ENCODE peak calls at places on chromosomes 7 and 10, in seven cellular contexts. X is activated T-helper 1 cell treated with anti-CD3 and anti-CD28 coated beads, Interleukin-12 subunit alpha, Interleukin-12 subunit beta, Interleukin-2, Interleukin-4 antibody, amounts not matched to agents 30 ng/mL and 10 ng/mL and 1 ng/mL, durations not matched to agents 14 hours and 24 hours and 36 hours; P is activated naive CD4-positive, alpha-beta T cell treated with anti-CD3 and anti-CD28 coated beads, Interleukin-2, amount 50 U/mL, for 16 hours; Z is H1; G is A549; Q is HT1080; N is stimulated activated naive CD8-positive, alpha-beta T cell treated with anti-CD3 and anti-CD28 coated beads, Interleukin-15, amount 100 ng/mL, for 72 hours. D is an unnamed sample.

GRCh38 chr7:12287886-12288285 is 76.8 kb downstream of the TMEM106B start:
- DNase-seq in X (no peak), P (no peak), Z (no peak), G (no peak), Q (no peak), N (no peak), D (no peak)

GRCh38 chr7:124020060-124020459 is 12.8 kb downstream of the TMEM229A start:
- DNase-seq in X (no peak), P (no peak), Z (no peak), G (no peak), Q (no peak), N (no peak), D (no peak)

GRCh38 chr10:44385423-44385725 is 477 bp upstream of the CXCL12 start:
- DNase-seq in X (no peak), P (no peak), Z (no peak), G (no peak), Q (no peak), N (no peak), D (no peak)

GRCh38 chr10:73743327-73743904 is 756 bp upstream of the SEC24C start:
- DNase-seq in X (no peak), P (no peak), Z (no peak), G (no peak), Q (no peak), N (no peak), D (no peak)

GRCh38 chr10:11782793-11783557 is 40.2 kb upstream of the PROSER2 start:
- DNase-seq in X (peak; percentile 8), P (no peak), Z (no peak), G (peak; percentile 63), Q (peak; percentile 58), N (peak; percentile 19), D (peak; percentile 72)

GRCh38 chr10:45468110-45468509 is 94.1 kb downstream of the ALOX5 start:
- DNase-seq in X (no peak), P (no peak), Z (no peak), G (no peak), Q (no peak), N (no peak), D (no peak)

GRCh38 chr7:109449760-109450159 is 880.1 kb downstream of the DNAJB9 start:
- DNase-seq in X (no peak), P (no peak), Z (no peak), G (no peak), Q (no peak), N (no peak), D (no peak)

GRCh38 chr10:69449841-69450240 is 1.4 kb upstream of the TSPAN15 start:
- DNase-seq in X (peak; percentile 36), P (peak; percentile 46), Z (peak; percentile 39), G (peak; percentile 95), Q (peak; percentile 80), N (peak; percentile 28), D (peak; percentile 62)

GRCh38 chr7:7157177-7157886 is 25.0 kb upstream of the C1GALT1 start:
- DNase-seq in X (peak; percentile 65), P (peak; percentile 12), Z (no peak), G (no peak), Q (peak; percentile 89), N (peak; percentile 49), D (peak; percentile 100)

GRCh38 chr7:2037301-2037804 is 195.4 kb downstream of the MAD1L1 start:
- DNase-seq in X (no peak), P (peak; percentile 13), Z (no peak), G (no peak), Q (no peak), N (peak; percentile 57), D (no peak)

GRCh38 chr10:117370205-117370604 is 5.0 kb downstream of the PDZD8 start:
- DNase-seq in X (no peak), P (no peak), Z (no peak), G (peak; percentile 36), Q (no peak), N (no peak), D (no peak)

GRCh38 chr7:11768263-11768662 is 63.7 kb downstream of the THSD7A start:
- DNase-seq in X (no peak), P (no peak), Z (no peak), G (no peak), Q (no peak), N (no peak), D (no peak)

GRCh38 chr7:2702594-2702957 is 14.6 kb downstream of the AMZ1 start:
- DNase-seq in X (no peak), P (no peak), Z (no peak), G (no peak), Q (no peak), N (no peak), D (no peak)

GRCh38 chr7:70434376-70434775 is 697.6 kb upstream of the GALNT17 start:
- DNase-seq in X (no peak), P (no peak), Z (no peak), G (peak; percentile 3), Q (peak; percentile 3), N (no peak), D (no peak)

GRCh38 chr7:79298145-79298760 is 155.2 kb downstream of the MAGI2 start:
- DNase-seq in X (no peak), P (no peak), Z (no peak), G (peak; percentile 68), Q (peak; percentile 25), N (no peak), D (peak; percentile 81)

GRCh38 chr7:84746347-84746746 is 440.5 kb downstream of the SEMA3D start:
- DNase-seq in X (no peak), P (no peak), Z (no peak), G (no peak), Q (no peak), N (no peak), D (peak; percentile 91)

GRCh38 chr10:62467509-62467908 is 93.3 kb downstream of the ZNF365 start:
- DNase-seq in X (no peak), P (no peak), Z (no peak), G (no peak), Q (peak; percentile 21), N (no peak), D (no peak)

GRCh38 chr7:30148951-30149459 is 14.2 kb downstream of the MTURN start:
- DNase-seq in X (peak; percentile 19), P (peak; percentile 30), Z (no peak), G (no peak), Q (no peak), N (no peak), D (no peak)

GRCh38 chr10:1048349-1048731 is 579 bp downstream of the IDI1 start:
- DNase-seq in X (peak; percentile 54), P (no peak), Z (no peak), G (peak; percentile 33), Q (no peak), N (no peak), D (no peak)

GRCh38 chr10:126924180-126924914 is 19.1 kb downstream of the DOCK1 start:
- DNase-seq in X (no peak), P (no peak), Z (no peak), G (no peak), Q (no peak), N (no peak), D (no peak)

GRCh38 chr10:105742184-105742583 is 1101.1 kb downstream of the SORCS3 start:
- DNase-seq in X (no peak), P (no peak), Z (no peak), G (no peak), Q (peak; percentile 82), N (no peak), D (peak; percentile 17)

GRCh38 chr7:22419488-22419887 is 62.5 kb upstream of the RAPGEF5 start:
- DNase-seq in X (no peak), P (no peak), Z (no peak), G (no peak), Q (no peak), N (no peak), D (no peak)

GRCh38 chr10:62047240-62047897 is 145.9 kb downstream of the ARID5B start:
- DNase-seq in X (no peak), P (peak; percentile 21), Z (no peak), G (no peak), Q (no peak), N (no peak), D (no peak)

GRCh38 chr10:91597397-91597881 is 35.4 kb downstream of the PPP1R3C start:
- DNase-seq in X (no peak), P (no peak), Z (no peak), G (peak; percentile 77), Q (peak; percentile 20), N (no peak), D (no peak)

GRCh38 chr10:133378251-133379096 is 588 bp upstream of the PAOX start:
- DNase-seq in X (peak; percentile 51), P (peak; percentile 64), Z (no peak), G (peak; percentile 45), Q (peak; percentile 36), N (peak; percentile 71), D (peak; percentile 63)